ENCODE peak calls at places on chromosomes 4 and X, in ten cellular contexts. B is ACHN; J is astrocyte of the hippocampus; N is GM04504; F is epithelial cell of esophagus; R is stimulated activated CD4-positive, alpha-beta T cell treated with anti-CD3 and anti-CD28 coated beads, Interleukin-12 subunit alpha, Interleukin-12 subunit beta, amount 100 ng/mL, for 4 hours; G is iris pigment epithelial cell; A is AG20443; Z is adipocyte; E is fibroblast of mammary gland. S is an unnamed sample.

GRCh38 chrX:98405376-98405775 is 1521.7 kb downstream of the RPA4 start:
- DNase-seq in B (no peak), J (peak; percentile 33), N (no peak), F (peak; percentile 23), R (no peak), G (no peak), A (no peak), Z (no peak), E (no peak), S (no peak)

GRCh38 chrX:134338527-134338926 is 101.5 kb downstream of the CCDC160 start:
- DNase-seq in B (no peak), J (no peak), N (no peak), F (no peak), R (no peak), G (no peak), A (no peak), Z (no peak), E (no peak), S (no peak)

GRCh38 chr4:153661215-153661822 is 22.8 kb upstream of the TLR2 start:
- DNase-seq in B (no peak), J (no peak), N (no peak), F (peak; percentile 90), R (no peak), G (peak; percentile 74), A (no peak), Z (peak; percentile 91), E (peak; percentile 73), S (no peak)

GRCh38 chr4:156830356-156830755 is 141.2 kb downstream of the PDGFC start:
- DNase-seq in B (no peak), J (no peak), N (peak; percentile 62), F (peak; percentile 33), R (no peak), G (peak; percentile 58), A (peak; percentile 70), Z (peak; percentile 38), E (peak; percentile 93), S (no peak)

GRCh38 chrX:9231491-9231890 is 197.6 kb upstream of the FAM9B start:
- DNase-seq in B (no peak), J (peak; percentile 41), N (no peak), F (peak; percentile 1), R (no peak), G (peak; percentile 27), A (peak; percentile 20), Z (peak; percentile 48), E (peak; percentile 54), S (no peak)

GRCh38 chr4:145935253-145936141 is 3.1 kb downstream of the ZNF827 start:
- DNase-seq in B (peak; percentile 24), J (peak; percentile 23), N (no peak), F (no peak), R (no peak), G (peak; percentile 36), A (peak; percentile 21), Z (peak; percentile 18), E (peak; percentile 42), S (no peak)

GRCh38 chr4:144355809-144356757 is 215.6 kb upstream of the GYPA start:
- DNase-seq in B (peak; percentile 18), J (peak; percentile 97), N (peak; percentile 34), F (peak; percentile 74), R (no peak), G (peak; percentile 98), A (peak; percentile 66), Z (peak; percentile 90), E (peak; percentile 87), S (no peak)

GRCh38 chrX:41317487-41318208 is 16.3 kb upstream of the DDX3X start:
- DNase-seq in B (no peak), J (no peak), N (no peak), F (peak; percentile 25), R (no peak), G (peak; percentile 54), A (no peak), Z (peak; percentile 66), E (peak; percentile 58), S (no peak)

GRCh38 chrX:2875798-2876399 is 47.2 kb downstream of the GYG2 start:
- DNase-seq in B (peak; percentile 14), J (no peak), N (peak; percentile 4), F (no peak), R (no peak), G (peak; percentile 27), A (no peak), Z (peak; percentile 20), E (peak; percentile 19), S (no peak)

GRCh38 chr4:17335371-17335770 is 176.5 kb downstream of the QDPR start:
- DNase-seq in B (no peak), J (no peak), N (no peak), F (no peak), R (no peak), G (no peak), A (no peak), Z (no peak), E (no peak), S (no peak)

GRCh38 chr4:137909910-137910309 is 332.2 kb downstream of the SLC7A11 start:
- DNase-seq in B (no peak), J (peak; percentile 21), N (no peak), F (peak; percentile 39), R (no peak), G (no peak), A (peak; percentile 4), Z (no peak), E (no peak), S (no peak)

S was measured in central memory CD8-positive, alpha-beta T cell.